ENCODE peak calls at places on chromosomes 4 and X, in five cellular contexts. X is psoas muscle, V is tibial nerve, C is right lobe of liver, R is tibial artery. T is an unnamed sample.

GRCh38 chr4:76830612-76831474 is 67.1 kb downstream of the SOWAHB start:
- DNase-seq in X (no peak), V (peak; percentile 28), C (peak; percentile 45), R (peak; percentile 66), T (peak; percentile 31)

GRCh38 chr4:148057425-148058020 is 325.6 kb downstream of the ARHGAP10 start:
- DNase-seq in X (no peak), V (no peak), C (no peak), R (no peak), T (no peak)

GRCh38 chr4:55397521-55398321 is 2.0 kb downstream of the TMEM165 start:
- DNase-seq in X (no peak), V (no peak), C (no peak), R (no peak), T (no peak)

GRCh38 chr4:188178806-188179205 is 39.6 kb downstream of the TRIML1 start:
- DNase-seq in X (no peak), V (no peak), C (no peak), R (no peak), T (no peak)

GRCh38 chrX:47879447-47879846 is 42.7 kb downstream of the ZNF81 start:
- DNase-seq in X (no peak), V (no peak), C (no peak), R (no peak), T (no peak)

GRCh38 chr4:139282375-139283075 is 2.5 kb upstream of the MGARP start:
- DNase-seq in X (no peak), V (no peak), C (no peak), R (no peak), T (no peak)

GRCh38 chrX:73903941-73904340 is 340.9 kb downstream of the CHIC1 start:
- DNase-seq in X (no peak), V (no peak), C (no peak), R (no peak), T (no peak)

GRCh38 chr4:48187813-48188212 is 53.8 kb upstream of the TXK start:
- DNase-seq in X (no peak), V (no peak), C (no peak), R (no peak), T (no peak)

GRCh38 chrX:122187065-122187464 is 997.0 kb upstream of the GRIA3 start:
- DNase-seq in X (no peak), V (no peak), C (no peak), R (no peak), T (no peak)

GRCh38 chrX:11786862-11787261 is 28.8 kb downstream of the MSL3 start:
- DNase-seq in X (no peak), V (no peak), C (no peak), R (no peak), T (no peak)

GRCh38 chr4:187432310-187432709 is 563.3 kb upstream of the ZFP42 start:
- DNase-seq in X (no peak), V (no peak), C (no peak), R (no peak), T (no peak)

GRCh38 chr4:41413670-41414069 is 124.3 kb upstream of the LIMCH1 start:
- DNase-seq in X (no peak), V (no peak), C (no peak), R (no peak), T (peak; percentile 19)

GRCh38 chr4:120175272-120175671 is 108.6 kb upstream of the MAD2L1 start:
- DNase-seq in X (no peak), V (no peak), C (no peak), R (no peak), T (no peak)

GRCh38 chrX:129655547-129656248 is 942 bp upstream of the APLN start:
- DNase-seq in X (no peak), V (no peak), C (no peak), R (no peak), T (no peak)

GRCh38 chrX:100649550-100650356 is 5.8 kb downstream of the SRPX2 start:
- DNase-seq in X (peak; percentile 77), V (peak; percentile 79), C (peak; percentile 77), R (peak; percentile 83), T (peak; percentile 59)
- TF ChIP-seq CTCF in X (no peak), V (no peak), C (no peak), R (no peak), T (no peak)

DNA sequence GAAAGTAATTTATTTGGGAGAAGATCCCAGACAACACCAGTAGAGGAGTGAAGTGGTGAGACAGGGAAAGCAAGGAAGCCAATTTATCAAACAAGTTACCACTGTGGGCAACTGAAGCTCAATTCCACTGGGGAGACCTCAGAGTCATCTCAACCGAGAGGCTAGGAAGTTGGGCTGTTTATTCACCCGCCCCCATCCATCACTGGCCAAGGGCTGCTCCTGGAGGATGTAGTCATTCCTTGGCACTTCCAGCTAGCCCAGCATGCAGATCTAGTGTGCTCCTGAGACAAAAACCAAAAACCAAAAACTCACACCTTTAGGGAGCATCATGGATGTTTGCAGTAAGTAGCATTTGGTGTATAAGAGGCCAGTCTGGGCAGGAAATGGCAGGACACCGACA is 47.0 kb downstream of the RAI2 start:
- DNase-seq in X (no peak), V (no peak), C (no peak), R (no peak), T (no peak)
- H3K4me3 ChIP-seq in X (no peak overlapping the region), V (no peak overlapping the region), C (no peak overlapping the region), R (no peak overlapping the region), T (no peak overlapping the region)

DNA sequence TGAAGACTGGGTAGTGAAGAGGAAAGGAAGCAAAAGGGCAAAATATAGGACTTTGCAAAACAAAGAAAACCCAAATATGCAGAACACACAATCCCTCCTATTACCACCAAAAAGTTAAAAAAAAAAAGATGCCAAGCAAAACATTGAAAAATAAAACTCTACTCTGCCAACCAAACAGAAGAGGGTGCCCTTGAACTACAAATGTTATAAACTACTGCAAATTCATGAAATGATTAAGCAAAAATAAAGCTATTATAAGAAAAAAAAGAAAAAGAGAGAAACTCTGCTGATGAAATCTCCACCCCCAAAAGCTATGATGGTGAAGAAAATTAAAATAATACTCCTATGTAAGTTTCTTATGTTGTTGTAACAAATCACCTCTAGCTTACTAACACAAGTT is 168.5 kb upstream of the STK26 start:
- DNase-seq in X (no peak), V (no peak), C (no peak), R (no peak), T (no peak)
- TF ChIP-seq CTCF in X (no peak), V (no peak), C (peak; percentile 0), R (no peak), T (no peak)

GRCh38 chr4:175671491-175671934 is 140.6 kb downstream of the GPM6A start:
- DNase-seq in X (no peak), V (no peak), C (no peak), R (no peak), T (no peak)
- H3K4me3 ChIP-seq in X (peak overlapping the region; percentile 33), V (peak overlapping the region; percentile 27), C (no peak overlapping the region), R (no peak overlapping the region), T (peak overlapping the region; percentile 30)

GRCh38 chrX:19005909-19006308 is 22.0 kb upstream of the PHKA2 start:
- DNase-seq in X (no peak), V (no peak), C (no peak), R (no peak), T (no peak)
- TF ChIP-seq CTCF in X (no peak), V (no peak), C (peak; percentile 24), R (no peak), T (no peak)

GRCh38 chr4:163611172-163611571 is 116.7 kb downstream of the TMA16 start:
- DNase-seq in X (no peak), V (no peak), C (no peak), R (no peak), T (no peak)

GRCh38 chr4:163610642-163611041 is 116.2 kb downstream of the TMA16 start:
- DNase-seq in X (no peak), V (no peak), C (no peak), R (no peak), T (no peak)

GRCh38 chr4:163613375-163613774 is 118.9 kb downstream of the TMA16 start:
- DNase-seq in X (no peak), V (no peak), C (no peak), R (no peak), T (no peak)

GRCh38 chr4:163612762-163613161 is 118.3 kb downstream of the TMA16 start:
- DNase-seq in X (no peak), V (no peak), C (no peak), R (no peak), T (no peak)

DNA sequence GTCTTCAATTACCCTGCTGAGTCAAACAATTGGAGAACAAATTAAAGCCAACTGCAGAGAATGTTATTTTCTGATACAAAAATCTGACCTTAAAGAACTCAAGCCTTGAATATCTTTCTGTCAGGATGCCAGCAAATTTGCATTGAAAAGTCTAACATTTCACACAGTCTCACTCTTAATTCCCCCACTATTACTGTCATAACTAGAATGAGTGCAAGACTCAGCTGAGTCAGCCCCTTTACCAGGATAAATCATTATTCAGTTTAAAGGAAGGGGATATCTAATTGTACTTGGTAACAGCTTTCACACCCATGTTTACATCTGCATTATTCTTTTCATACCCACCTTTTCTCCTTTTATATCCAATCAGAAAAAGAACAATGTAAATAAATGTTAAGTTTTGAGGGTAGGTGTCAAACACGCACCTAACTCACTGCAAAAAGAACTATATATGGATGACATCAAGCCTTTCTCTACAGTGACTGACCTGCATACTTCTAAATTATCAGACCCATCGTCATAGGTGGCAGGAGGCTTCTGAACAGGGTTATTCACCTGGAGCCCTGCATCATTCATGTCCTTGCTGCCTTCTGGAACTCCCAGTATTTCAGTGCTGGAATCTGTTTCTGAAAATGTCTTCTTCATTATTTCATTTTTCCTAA is 117.4 kb downstream of the TMA16 start:
- DNase-seq in X (no peak), V (no peak), C (no peak), R (no peak), T (no peak)
- H3K4me3 ChIP-seq in X (peak overlapping the region; percentile 34), V (peak overlapping the region; percentile 38), C (no peak overlapping the region), R (peak overlapping the region; percentile 20), T (no peak overlapping the region)